ENCODE peak calls at places on chromosomes 2 and 18, in six cellular contexts. C, P, A, I, H and K are unnamed samples.
A peak's percentile ranks its signal among the peaks of the same experiment; 100 is the strongest.

GRCh38 chr18:48828713-48829442 is 121.9 kb downstream of the SMAD7 start:
- DNase-seq in I (peak; percentile 58), C (no peak), H (no peak), A (no peak), P (no peak), K (no peak)

GRCh38 chr18:36501100-36501499 is 203.6 kb downstream of the FHOD3 start:
- DNase-seq in H (no peak), P (no peak), I (no peak), A (no peak), C (no peak), K (no peak)

GRCh38 chr2:105787376-105788318 is 42.9 kb downstream of the NCK2 start:
- DNase-seq in A (no peak), P (no peak), C (no peak), H (no peak), I (no peak), K (no peak)

GRCh38 chr2:192194065-192194865 is 468 bp downstream of the TMEFF2 start:
- DNase-seq in H (peak; percentile 9), I (peak; percentile 52), C (no peak), A (no peak), P (peak; percentile 14), K (peak; percentile 19)

GRCh38 chr2:45606801-45607200 is 4.3 kb downstream of the SRBD1 start:
- DNase-seq in P (no peak), A (no peak), C (no peak), H (no peak), I (no peak), K (peak; percentile 83)

GRCh38 chr2:238989484-238989883 is 141.6 kb downstream of the TWIST2 start:
- DNase-seq in P (no peak), A (no peak), I (no peak), H (no peak), C (no peak), K (no peak)

GRCh38 chr18:48785091-48785614 is 165.6 kb downstream of the SMAD7 start:
- DNase-seq in A (no peak), C (no peak), P (no peak), I (no peak), H (no peak), K (no peak)

GRCh38 chr2:241812730-241813079 is 3.7 kb downstream of the NEU4 start:
- DNase-seq in I (no peak), A (no peak), H (no peak), C (no peak), P (no peak), K (no peak)

GRCh38 chr2:85579266-85579935 is 2.0 kb downstream of the VAMP8 start:
- DNase-seq in H (no peak), I (no peak), A (no peak), P (no peak), C (peak; percentile 37), K (no peak)

GRCh38 chr2:237743561-237744269 is 54.9 kb upstream of the RBM44 start:
- DNase-seq in A (no peak), P (no peak), C (no peak), I (no peak), H (no peak), K (peak; percentile 61)

GRCh38 chr18:43572165-43572564 is 294.9 kb upstream of the SYT4 start:
- DNase-seq in I (no peak), C (no peak), P (no peak), H (no peak), A (no peak), K (no peak)

GRCh38 chr2:233801357-233802131 is 23.4 kb downstream of the MROH2A start:
- DNase-seq in A (no peak), C (no peak), I (no peak), P (peak; percentile 32), H (no peak), K (no peak)

GRCh38 chr2:41955641-41956040 is 92.2 kb upstream of the PKDCC start:
- DNase-seq in I (no peak), H (no peak), A (no peak), C (no peak), P (no peak), K (no peak)

GRCh38 chr2:156334496-156335478 is 2.3 kb upstream of the NR4A2 start:
- DNase-seq in I (peak; percentile 66), H (peak; percentile 78), A (peak; percentile 97), P (peak; percentile 95), C (peak; percentile 75), K (peak; percentile 95)